ENCODE peak calls at places on chromosomes 6 and 20, in eight cellular contexts. P is KBM-7, Z is HFFc6, O is activated T-helper 1 cell treated with Interleukin-2 at 50 U/mL for 16 hours, W is left ventricle myocardium superior, S is RKO, N is NCI-H1105, T is neuronal stem cell. V is an unnamed sample.

GRCh38 chr6:133890941-133891813 is 2.3 kb downstream of the TCF21 start:
- DNase-seq in W (peak; percentile 62), N (peak; percentile 59), P (no peak), T (peak; percentile 42), S (no peak), Z (no peak), O (no peak), V (no peak)

GRCh38 chr6:65259080-65259479 is 447.9 kb downstream of the EYS start:
- DNase-seq in Z (no peak), T (no peak), W (no peak), O (no peak), P (no peak), S (peak; percentile 77), N (no peak), V (no peak)

GRCh38 chr20:56748476-56749377 is 119.6 kb downstream of the TFAP2C start:
- DNase-seq in W (no peak), T (no peak), Z (no peak), P (no peak), O (no peak), N (no peak), S (no peak), V (peak; percentile 19)

GRCh38 chr6:85402922-85403321 is 47.0 kb upstream of the NT5E start:
- DNase-seq in T (no peak), S (no peak), Z (no peak), N (no peak), P (no peak), W (no peak), O (no peak), V (no peak)

GRCh38 chr20:6480328-6481030 is 287.0 kb upstream of the BMP2 start:
- DNase-seq in P (no peak), Z (no peak), N (peak; percentile 64), T (no peak), W (no peak), O (no peak), S (no peak), V (no peak)

GRCh38 chr20:50513169-50514034 is 3.2 kb downstream of the PTPN1 start:
- DNase-seq in S (peak; percentile 99), P (no peak), T (no peak), Z (peak; percentile 46), W (no peak), N (no peak), O (no peak), V (no peak)

GRCh38 chr6:129073651-129074419 is 190.9 kb downstream of the LAMA2 start:
- DNase-seq in S (no peak), T (no peak), P (no peak), N (no peak), O (no peak), W (no peak), Z (no peak), V (peak; percentile 9)

GRCh38 chr6:43714311-43715055 is 26.9 kb upstream of the MRPS18A start:
- DNase-seq in Z (no peak), P (peak; percentile 39), T (no peak), N (no peak), S (no peak), O (no peak), W (peak; percentile 63), V (peak; percentile 25)

GRCh38 chr6:139164001-139164400 is 29.1 kb downstream of the HECA start:
- DNase-seq in S (no peak), W (no peak), Z (no peak), P (no peak), O (no peak), N (no peak), T (no peak), V (no peak)

GRCh38 chr6:56279346-56280080 is 32.1 kb upstream of the COL21A1 start:
- DNase-seq in T (no peak), W (no peak), Z (no peak), P (no peak), N (no peak), S (no peak), O (no peak), V (no peak)

GRCh38 chr6:4281341-4282293 is 146.2 kb upstream of the ECI2 start:
- DNase-seq in W (peak; percentile 62), T (peak; percentile 11), Z (no peak), P (peak; percentile 3), N (peak; percentile 89), O (no peak), S (no peak), V (no peak)